ENCODE peak calls at places on chromosomes 6 and 20, in seven cellular contexts. Z is HepG2, A is mesenchymal stem cell, B is GM23248, M is fibroblast of lung, J is hepatocyte, T is mesendoderm. I is an unnamed sample.

GRCh38 chr6:4134841-4135664 is at the start of gene ECI2:
- DNase-seq in Z (peak; percentile 71), M (peak; percentile 53), A (peak; percentile 76), J (peak; percentile 76), T (peak; percentile 87), B (peak; percentile 78), I (peak; percentile 63)

GRCh38 chr6:7219310-7219709 is 93.7 kb downstream of the SSR1 start:
- DNase-seq in J (peak; percentile 37), A (peak; percentile 55), M (peak; percentile 31), B (peak; percentile 71), T (no peak), Z (peak; percentile 40), I (peak; percentile 28)

GRCh38 chr20:330233-331149 is 5.1 kb downstream of the SOX12 start:
- DNase-seq in J (peak; percentile 83), A (peak; percentile 83), T (peak; percentile 90), M (peak; percentile 59), Z (peak; percentile 71), B (peak; percentile 85), I (peak; percentile 50)

GRCh38 chr6:169668203-169668847 is 33.5 kb downstream of the WDR27 start:
- DNase-seq in M (no peak), J (no peak), Z (no peak), A (no peak), T (peak; percentile 52), B (no peak), I (no peak)

GRCh38 chr6:35493307-35493983 is 3.4 kb downstream of the TEAD3 start:
- DNase-seq in M (no peak), J (no peak), Z (no peak), A (no peak), B (no peak), T (no peak), I (no peak)

GRCh38 chr6:12152023-12152960 is 137.9 kb upstream of the EDN1 start:
- DNase-seq in T (peak; percentile 76), Z (no peak), J (no peak), B (no peak), A (no peak), M (no peak), I (no peak)

GRCh38 chr20:51894619-51895018 is 92.3 kb upstream of the SALL4 start:
- DNase-seq in B (no peak), A (no peak), M (no peak), J (no peak), T (no peak), Z (no peak), I (no peak)

GRCh38 chr6:41157323-41157722 is 3.2 kb upstream of the TREML1 start:
- DNase-seq in B (no peak), A (no peak), J (no peak), T (no peak), Z (no peak), M (no peak), I (no peak)

GRCh38 chr20:49245921-49246740 is 26.9 kb downstream of the DDX27 start:
- DNase-seq in A (peak; percentile 61), Z (peak; percentile 68), J (peak; percentile 55), B (peak; percentile 77), M (peak; percentile 47), T (peak; percentile 67), I (peak; percentile 35)

GRCh38 chr6:91713911-91714310 is 1127.0 kb upstream of the MAP3K7 start:
- DNase-seq in M (peak; percentile 44), A (no peak), T (no peak), Z (no peak), B (no peak), J (no peak), I (peak; percentile 54)

GRCh38 chr20:642398-643174 is 10.4 kb downstream of the SRXN1 start:
- DNase-seq in B (peak; percentile 40), J (no peak), Z (peak; percentile 69), A (no peak), T (no peak), M (peak; percentile 12), I (no peak)

GRCh38 chr6:44525761-44526351 is 138.3 kb downstream of the CDC5L start:
- DNase-seq in A (no peak), B (no peak), M (no peak), T (no peak), Z (no peak), J (no peak), I (no peak)

GRCh38 chr6:144219056-144219685 is 66.0 kb upstream of the UTRN start:
- DNase-seq in A (peak; percentile 64), M (peak; percentile 46), J (peak; percentile 56), B (peak; percentile 79), T (peak; percentile 55), Z (peak; percentile 54), I (peak; percentile 28)

GRCh38 chr6:144220031-144220790 is 64.9 kb upstream of the UTRN start:
- DNase-seq in B (no peak), T (no peak), M (no peak), Z (no peak), J (no peak), A (no peak), I (no peak)

GRCh38 chr6:144217797-144218196 is 67.3 kb upstream of the UTRN start:
- DNase-seq in B (no peak), M (no peak), J (no peak), Z (no peak), T (no peak), A (no peak), I (no peak)

DNA sequence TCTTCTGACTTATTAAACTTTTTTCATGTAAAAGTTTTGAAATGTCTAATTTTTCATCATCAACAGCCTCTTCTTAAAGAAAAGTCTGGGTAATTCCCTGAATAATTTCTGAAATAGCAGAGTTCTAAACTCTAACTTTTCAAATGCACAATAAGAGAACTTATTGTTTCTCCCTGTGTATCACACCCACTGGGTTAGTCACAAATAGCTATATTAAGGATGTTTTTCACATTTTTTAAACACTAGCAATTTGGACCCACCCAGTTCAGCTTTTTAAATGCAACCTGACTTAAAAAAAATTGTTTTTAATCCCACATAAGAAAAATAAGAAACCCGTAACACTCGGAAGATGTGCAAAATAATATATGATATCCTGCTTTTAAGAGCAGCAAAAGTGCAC is 61.4 kb upstream of the UTRN start:
- DNase-seq in M (no peak), B (peak; percentile 46), J (no peak), T (no peak), A (no peak), Z (no peak), I (no peak)
- H3K4me2 ChIP-seq in M (no peak overlapping the region), B (peak overlapping the region; percentile 35), J (no peak overlapping the region), T (no peak overlapping the region), A (no peak overlapping the region), Z (no peak overlapping the region), I (no peak overlapping the region)

DNA sequence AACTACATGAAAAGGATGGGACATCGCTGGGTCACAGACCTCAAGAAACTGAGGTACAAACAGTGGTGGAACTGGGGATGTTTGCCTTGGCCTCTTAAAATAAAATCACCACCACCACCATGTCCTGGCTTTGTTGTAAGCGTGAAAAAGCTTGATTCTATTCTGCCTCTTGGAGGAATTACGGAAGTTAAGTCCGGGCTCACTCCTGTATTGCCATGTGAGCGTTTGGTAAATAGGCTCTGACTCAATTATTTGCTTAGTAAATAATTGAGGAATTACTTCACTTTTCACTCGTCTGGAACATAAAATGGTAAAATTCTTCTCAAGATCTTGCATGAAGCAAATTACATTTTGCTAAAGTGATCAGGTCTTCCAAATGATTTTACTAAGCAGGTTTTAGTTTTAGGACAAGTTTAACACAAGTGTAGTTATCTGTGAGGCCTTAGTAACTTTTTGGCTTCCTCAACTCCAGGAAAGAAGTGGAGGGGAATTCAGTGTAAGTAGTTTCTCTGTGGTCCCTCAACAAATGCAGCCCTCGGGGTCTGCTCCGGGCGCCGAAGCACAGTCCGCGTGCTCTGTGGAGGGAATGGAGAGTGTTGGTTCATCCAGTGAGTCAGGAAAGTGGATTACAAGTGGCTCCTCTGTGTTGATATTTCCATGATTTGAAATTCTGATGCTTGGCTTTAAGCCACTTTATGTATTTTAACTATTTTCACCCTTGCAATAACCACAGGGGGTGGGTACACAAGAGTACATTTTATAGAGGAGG is 23.8 kb downstream of the IYD start:
- DNase-seq in A (no peak), B (no peak), J (peak; percentile 17), M (no peak), T (no peak), Z (no peak), I (no peak)
- H3K4me2 ChIP-seq in A (no peak overlapping the region), B (no peak overlapping the region), J (no peak overlapping the region), M (no peak overlapping the region), T (no peak overlapping the region), Z (no peak overlapping the region), I (no peak overlapping the region)

GRCh38 chr6:70586114-70586513 is 19.4 kb downstream of the SDHAF4 start:
- DNase-seq in Z (no peak), M (no peak), A (no peak), T (no peak), B (no peak), J (no peak), I (no peak)
- H3K4me2 ChIP-seq in Z (no peak overlapping the region), M (no peak overlapping the region), A (no peak overlapping the region), T (no peak overlapping the region), B (no peak overlapping the region), J (no peak overlapping the region), I (no peak overlapping the region)

GRCh38 chr20:41406307-41406706 is 39.7 kb upstream of the EMILIN3 start:
- DNase-seq in A (no peak), T (no peak), M (no peak), B (no peak), J (no peak), Z (no peak), I (no peak)

GRCh38 chr20:41406896-41407444 is 40.4 kb upstream of the EMILIN3 start:
- DNase-seq in M (no peak), Z (no peak), B (no peak), J (no peak), T (no peak), A (no peak), I (no peak)

GRCh38 chr20:41408986-41409385 is 42.4 kb upstream of the EMILIN3 start:
- DNase-seq in B (no peak), J (no peak), A (no peak), Z (no peak), T (no peak), M (peak; percentile 15), I (no peak)

GRCh38 chr20:41408131-41408789 is 41.6 kb upstream of the EMILIN3 start:
- DNase-seq in A (no peak), Z (no peak), M (no peak), T (no peak), B (no peak), J (no peak), I (no peak)

GRCh38 chr20:41407617-41408016 is 41.0 kb upstream of the EMILIN3 start:
- DNase-seq in A (no peak), T (peak; percentile 18), M (no peak), J (no peak), B (no peak), Z (no peak), I (no peak)
- H3K4me2 ChIP-seq in A (no peak overlapping the region), T (no peak overlapping the region), M (no peak overlapping the region), J (no peak overlapping the region), B (no peak overlapping the region), Z (no peak overlapping the region), I (no peak overlapping the region)

GRCh38 chr20:62721511-62722197 is 13.0 kb downstream of the NTSR1 start:
- DNase-seq in M (no peak), Z (no peak), B (no peak), J (no peak), T (no peak), A (no peak), I (no peak)
- H3K4me2 ChIP-seq in M (no peak overlapping the region), Z (no peak overlapping the region), B (no peak overlapping the region), J (no peak overlapping the region), T (no peak overlapping the region), A (no peak overlapping the region), I (no peak overlapping the region)

DNA sequence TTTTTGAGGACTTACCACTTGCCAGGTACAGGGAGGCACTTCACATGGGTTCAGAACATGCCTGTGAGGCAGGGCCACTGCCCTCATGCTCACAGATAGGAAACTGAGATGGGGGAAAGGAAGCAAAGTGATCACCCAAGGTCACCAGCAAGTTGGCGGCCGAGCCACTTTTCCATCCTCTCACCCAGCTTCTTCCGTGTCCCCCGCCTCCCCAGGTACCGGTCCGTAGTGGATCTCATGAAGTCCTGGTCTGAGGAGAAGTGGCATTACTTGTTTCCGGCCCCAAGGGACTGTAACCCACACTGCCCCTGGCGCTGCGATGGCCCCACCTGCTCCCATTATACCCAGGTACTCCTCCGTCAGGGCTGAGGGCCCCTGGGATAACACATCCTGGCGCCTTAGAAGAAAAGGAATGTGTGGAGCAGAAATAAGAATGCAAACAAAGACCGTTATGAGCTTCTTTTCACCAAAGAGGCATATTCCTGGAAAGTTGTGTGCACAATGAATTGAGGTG is 6.4 kb downstream of the R3HDML start:
- DNase-seq in B (no peak), M (no peak), Z (no peak), T (no peak), A (no peak), J (no peak), I (no peak)
- H3K4me2 ChIP-seq in B (no peak overlapping the region), M (no peak overlapping the region), Z (no peak overlapping the region), T (no peak overlapping the region), A (no peak overlapping the region), J (no peak overlapping the region), I (no peak overlapping the region)